ENCODE peak calls at places on chromosomes 12 and 14, in ten cellular contexts. One of them, this sample, is unnamed.

GRCh38 chr14:89227490-89227834 is 189.6 kb downstream of the FOXN3 start:
- DNase-seq in A172: no peak
- DNase-seq in mucosa of gallbladder: no peak
- DNase-seq in fibroblast of the conjunctiva: no peak
- DNase-seq in stimulated activated CD4-positive, alpha-beta T cell treated with anti-CD3 and anti-CD28 coated beads, Interleukin-4, amount 100 ng/mL, for 48 hours: no peak
- DNase-seq in small intestine: no peak
- DNase-seq in T1000: no peak
- DNase-seq in mesothelial cell of epicardium: no peak
- DNase-seq in heart left ventricle: no peak
- DNase-seq in brain microvascular endothelial cell: no peak
- DNase-seq in this sample: no peak

GRCh38 chr12:96398422-96399080 is 1.7 kb downstream of the CDK17 start:
- DNase-seq in mucosa of gallbladder: no peak
- DNase-seq in A172: no peak
- DNase-seq in brain microvascular endothelial cell: no peak
- DNase-seq in mesothelial cell of epicardium: no peak
- DNase-seq in heart left ventricle: no peak
- DNase-seq in fibroblast of the conjunctiva: no peak
- DNase-seq in stimulated activated CD4-positive, alpha-beta T cell treated with anti-CD3 and anti-CD28 coated beads, Interleukin-4, amount 100 ng/mL, for 48 hours: no peak
- DNase-seq in T1000: no peak
- DNase-seq in small intestine: peak; percentile 10
- DNase-seq in this sample: no peak

GRCh38 chr14:61498303-61498702 is 176.9 kb downstream of the PRKCH start:
- DNase-seq in mesothelial cell of epicardium: no peak
- DNase-seq in T1000: no peak
- DNase-seq in small intestine: no peak
- DNase-seq in brain microvascular endothelial cell: peak; percentile 53
- DNase-seq in stimulated activated CD4-positive, alpha-beta T cell treated with anti-CD3 and anti-CD28 coated beads, Interleukin-4, amount 100 ng/mL, for 48 hours: no peak
- DNase-seq in mucosa of gallbladder: no peak
- DNase-seq in A172: no peak
- DNase-seq in fibroblast of the conjunctiva: no peak
- DNase-seq in heart left ventricle: no peak
- DNase-seq in this sample: no peak

GRCh38 chr12:19639781-19640180 is 200.5 kb downstream of the AEBP2 start:
- DNase-seq in mesothelial cell of epicardium: no peak
- DNase-seq in brain microvascular endothelial cell: no peak
- DNase-seq in fibroblast of the conjunctiva: no peak
- DNase-seq in A172: no peak
- DNase-seq in heart left ventricle: no peak
- DNase-seq in small intestine: no peak
- DNase-seq in T1000: no peak
- DNase-seq in mucosa of gallbladder: no peak
- DNase-seq in stimulated activated CD4-positive, alpha-beta T cell treated with anti-CD3 and anti-CD28 coated beads, Interleukin-4, amount 100 ng/mL, for 48 hours: no peak
- DNase-seq in this sample: no peak

GRCh38 chr12:75561921-75562320 is 50.5 kb upstream of the KRR1 start:
- DNase-seq in T1000: no peak
- DNase-seq in mucosa of gallbladder: no peak
- DNase-seq in A172: no peak
- DNase-seq in stimulated activated CD4-positive, alpha-beta T cell treated with anti-CD3 and anti-CD28 coated beads, Interleukin-4, amount 100 ng/mL, for 48 hours: no peak
- DNase-seq in heart left ventricle: no peak
- DNase-seq in fibroblast of the conjunctiva: no peak
- DNase-seq in small intestine: no peak
- DNase-seq in brain microvascular endothelial cell: no peak
- DNase-seq in mesothelial cell of epicardium: no peak
- DNase-seq in this sample: no peak

GRCh38 chr12:130611026-130611905 is 104.8 kb downstream of the RIMBP2 start:
- DNase-seq in mesothelial cell of epicardium: no peak
- DNase-seq in stimulated activated CD4-positive, alpha-beta T cell treated with anti-CD3 and anti-CD28 coated beads, Interleukin-4, amount 100 ng/mL, for 48 hours: no peak
- DNase-seq in small intestine: no peak
- DNase-seq in A172: no peak
- DNase-seq in T1000: no peak
- DNase-seq in heart left ventricle: no peak
- DNase-seq in fibroblast of the conjunctiva: no peak
- DNase-seq in mucosa of gallbladder: no peak
- DNase-seq in brain microvascular endothelial cell: no peak
- DNase-seq in this sample: no peak

GRCh38 chr12:95258146-95258545 is 40.5 kb downstream of the VEZT start:
- DNase-seq in brain microvascular endothelial cell: peak; percentile 9
- DNase-seq in heart left ventricle: no peak
- DNase-seq in small intestine: no peak
- DNase-seq in mesothelial cell of epicardium: no peak
- DNase-seq in mucosa of gallbladder: no peak
- DNase-seq in A172: no peak
- DNase-seq in T1000: no peak
- DNase-seq in fibroblast of the conjunctiva: no peak
- DNase-seq in stimulated activated CD4-positive, alpha-beta T cell treated with anti-CD3 and anti-CD28 coated beads, Interleukin-4, amount 100 ng/mL, for 48 hours: no peak
- DNase-seq in this sample: no peak

GRCh38 chr12:88448337-88448944 is 131.8 kb downstream of the KITLG start:
- DNase-seq in stimulated activated CD4-positive, alpha-beta T cell treated with anti-CD3 and anti-CD28 coated beads, Interleukin-4, amount 100 ng/mL, for 48 hours: no peak
- DNase-seq in brain microvascular endothelial cell: no peak
- DNase-seq in heart left ventricle: no peak
- DNase-seq in small intestine: no peak
- DNase-seq in fibroblast of the conjunctiva: no peak
- DNase-seq in T1000: no peak
- DNase-seq in mesothelial cell of epicardium: no peak
- DNase-seq in A172: no peak
- DNase-seq in mucosa of gallbladder: no peak
- DNase-seq in this sample: no peak

GRCh38 chr14:93281937-93282336 is 50.9 kb downstream of the BTBD7 start:
- DNase-seq in fibroblast of the conjunctiva: no peak
- DNase-seq in brain microvascular endothelial cell: no peak
- DNase-seq in mucosa of gallbladder: no peak
- DNase-seq in T1000: no peak
- DNase-seq in mesothelial cell of epicardium: no peak
- DNase-seq in small intestine: no peak
- DNase-seq in A172: no peak
- DNase-seq in stimulated activated CD4-positive, alpha-beta T cell treated with anti-CD3 and anti-CD28 coated beads, Interleukin-4, amount 100 ng/mL, for 48 hours: no peak
- DNase-seq in heart left ventricle: no peak
- DNase-seq in this sample: no peak

GRCh38 chr14:67411820-67412421 is at the start of gene PLEK2:
- DNase-seq in heart left ventricle: peak; percentile 72
- DNase-seq in T1000: no peak
- DNase-seq in small intestine: peak; percentile 95
- DNase-seq in mucosa of gallbladder: peak; percentile 44
- DNase-seq in mesothelial cell of epicardium: no peak
- DNase-seq in A172: no peak
- DNase-seq in fibroblast of the conjunctiva: no peak
- DNase-seq in brain microvascular endothelial cell: no peak
- DNase-seq in stimulated activated CD4-positive, alpha-beta T cell treated with anti-CD3 and anti-CD28 coated beads, Interleukin-4, amount 100 ng/mL, for 48 hours: peak; percentile 30
- DNase-seq in this sample: no peak

GRCh38 chr12:117167769-117168168 is 22.5 kb downstream of the FBXO21 start:
- DNase-seq in small intestine: no peak
- DNase-seq in mesothelial cell of epicardium: peak; percentile 9
- DNase-seq in heart left ventricle: no peak
- DNase-seq in A172: no peak
- DNase-seq in fibroblast of the conjunctiva: no peak
- DNase-seq in brain microvascular endothelial cell: no peak
- DNase-seq in T1000: no peak
- DNase-seq in mucosa of gallbladder: no peak
- DNase-seq in stimulated activated CD4-positive, alpha-beta T cell treated with anti-CD3 and anti-CD28 coated beads, Interleukin-4, amount 100 ng/mL, for 48 hours: no peak
- DNase-seq in this sample: no peak

GRCh38 chr12:85007836-85008235 is 28.2 kb downstream of the TSPAN19 start:
- DNase-seq in fibroblast of the conjunctiva: peak; percentile 73
- DNase-seq in mucosa of gallbladder: peak; percentile 17
- DNase-seq in T1000: no peak
- DNase-seq in small intestine: no peak
- DNase-seq in mesothelial cell of epicardium: no peak
- DNase-seq in brain microvascular endothelial cell: no peak
- DNase-seq in stimulated activated CD4-positive, alpha-beta T cell treated with anti-CD3 and anti-CD28 coated beads, Interleukin-4, amount 100 ng/mL, for 48 hours: no peak
- DNase-seq in heart left ventricle: no peak
- DNase-seq in A172: peak; percentile 9
- DNase-seq in this sample: no peak

GRCh38 chr14:103139371-103140016 is 16.2 kb downstream of the TNFAIP2 start:
- DNase-seq in T1000: no peak
- DNase-seq in stimulated activated CD4-positive, alpha-beta T cell treated with anti-CD3 and anti-CD28 coated beads, Interleukin-4, amount 100 ng/mL, for 48 hours: no peak
- DNase-seq in mesothelial cell of epicardium: no peak
- DNase-seq in small intestine: no peak
- DNase-seq in fibroblast of the conjunctiva: no peak
- DNase-seq in mucosa of gallbladder: no peak
- DNase-seq in heart left ventricle: no peak
- DNase-seq in A172: no peak
- DNase-seq in brain microvascular endothelial cell: no peak
- DNase-seq in this sample: no peak

GRCh38 chr14:103654619-103655018 is 25.6 kb downstream of the KLC1 start:
- DNase-seq in A172: no peak
- DNase-seq in mucosa of gallbladder: no peak
- DNase-seq in heart left ventricle: no peak
- DNase-seq in fibroblast of the conjunctiva: no peak
- DNase-seq in stimulated activated CD4-positive, alpha-beta T cell treated with anti-CD3 and anti-CD28 coated beads, Interleukin-4, amount 100 ng/mL, for 48 hours: no peak
- DNase-seq in mesothelial cell of epicardium: no peak
- DNase-seq in small intestine: no peak
- DNase-seq in T1000: no peak
- DNase-seq in brain microvascular endothelial cell: no peak
- DNase-seq in this sample: no peak

This sample was measured in GM12892.